ENCODE peak calls at places on chromosomes 13 and 19, in eight cellular contexts. Q is esophagus muscularis mucosa; P is A549; V is CD4-positive, alpha-beta T cell; Y is breast epithelium; L is BE2C; X is endothelial cell; N is mucosa of descending colon. M is an unnamed sample.

GRCh38 chr19:3408996-3409345 is 42.6 kb downstream of the NFIC start:
- DNase-seq in Q (no peak), P (no peak), V (no peak), Y (no peak), L (no peak), X (no peak), N (no peak), M (no peak)

GRCh38 chr13:50576156-50576555 is 267.3 kb downstream of the DLEU7 start:
- DNase-seq in Q (peak), P (no peak), V (no peak), Y (no peak), L (no peak), X (no peak), N (peak), M (no peak)

GRCh38 chr19:436413-436950 is 24.4 kb downstream of the SHC2 start:
- DNase-seq in Q (no peak), P (no peak), V (no peak), Y (no peak), L (no peak), X (no peak), N (no peak), M (no peak)

GRCh38 chr13:33057019-33057785 is 41.0 kb downstream of the KL start:
- DNase-seq in Q (no peak), P (peak), V (no peak), Y (no peak), L (peak), X (peak), N (no peak), M (no peak)

GRCh38 chr19:21158523-21159135 is 16.8 kb downstream of the ZNF431 start:
- DNase-seq in Q (no peak), P (no peak), V (no peak), Y (no peak), L (no peak), X (no peak), N (no peak), M (peak)

GRCh38 chr13:85828094-85828684 is 29.0 kb upstream of the SLITRK6 start:
- DNase-seq in Q (no peak), P (peak), V (no peak), Y (no peak), L (no peak), X (no peak), N (no peak), M (no peak)

GRCh38 chr13:35164324-35164932 is 222.4 kb downstream of the NBEA start:
- DNase-seq in Q (no peak), P (peak), V (no peak), Y (no peak), L (no peak), X (no peak), N (no peak), M (no peak)

GRCh38 chr19:44608391-44608821 is 5.0 kb upstream of the IGSF23 start:
- DNase-seq in Q (no peak), P (no peak), V (no peak), Y (no peak), L (no peak), X (no peak), N (no peak), M (peak)

GRCh38 chr13:88627071-88627470 is 955.9 kb downstream of the SLITRK5 start:
- DNase-seq in Q (no peak), P (no peak), V (no peak), Y (no peak), L (no peak), X (no peak), N (no peak), M (no peak)

GRCh38 chr13:23645851-23646250 is 75.6 kb downstream of the TNFRSF19 start:
- DNase-seq in Q (no peak), P (no peak), V (no peak), Y (no peak), L (no peak), X (no peak), N (no peak), M (no peak)

GRCh38 chr19:48603850-48604249 is 2.7 kb upstream of the SPACA4 start:
- DNase-seq in Q (no peak), P (no peak), V (no peak), Y (no peak), L (no peak), X (no peak), N (no peak), M (no peak)

GRCh38 chr13:33518442-33518841 is 232.9 kb upstream of the STARD13 start:
- DNase-seq in Q (no peak), P (no peak), V (no peak), Y (no peak), L (no peak), X (no peak), N (no peak), M (no peak)

GRCh38 chr13:40927929-40928328 is 91.2 kb downstream of the ELF1 start:
- DNase-seq in Q (no peak), P (no peak), V (no peak), Y (no peak), L (no peak), X (no peak), N (no peak), M (no peak)

GRCh38 chr13:83796364-83796763 is 85.9 kb downstream of the SLITRK1 start:
- DNase-seq in Q (no peak), P (no peak), V (no peak), Y (no peak), L (peak), X (no peak), N (no peak), M (no peak)

GRCh38 chr19:16118489-16119033 is 6.9 kb downstream of the RAB8A start:
- DNase-seq in Q (no peak), P (no peak), V (no peak), Y (no peak), L (no peak), X (no peak), N (peak), M (no peak)

GRCh38 chr13:30755678-30756077 is 20.3 kb downstream of the ALOX5AP start:
- DNase-seq in Q (no peak), P (no peak), V (no peak), Y (no peak), L (no peak), X (no peak), N (no peak), M (no peak)

GRCh38 chr13:59877933-59878332 is 285.8 kb downstream of the DIAPH3 start:
- DNase-seq in Q (no peak), P (no peak), V (no peak), Y (no peak), L (no peak), X (no peak), N (no peak), M (peak)

GRCh38 chr13:49935171-49936084 is 712 bp downstream of the SPRYD7 start:
- DNase-seq in Q (no peak), P (peak), V (peak), Y (no peak), L (peak), X (peak), N (no peak), M (no peak)

GRCh38 chr19:538641-539428 is 5.0 kb upstream of the GZMM start:
- DNase-seq in Q (no peak), P (no peak), V (no peak), Y (no peak), L (no peak), X (no peak), N (no peak), M (no peak)

GRCh38 chr13:106143392-106143791 is 392.1 kb downstream of the EFNB2 start:
- DNase-seq in Q (no peak), P (no peak), V (no peak), Y (no peak), L (no peak), X (no peak), N (no peak), M (peak)

GRCh38 chr13:25973085-25973484 is 78.7 kb downstream of the SHISA2 start:
- DNase-seq in Q (peak), P (no peak), V (no peak), Y (no peak), L (no peak), X (no peak), N (no peak), M (no peak)

GRCh38 chr19:2330632-2331284 is 2.3 kb downstream of the SPPL2B start:
- DNase-seq in Q (no peak), P (no peak), V (no peak), Y (no peak), L (no peak), X (no peak), N (peak), M (no peak)

GRCh38 chr13:99464441-99464949 is 36.8 kb upstream of the TM9SF2 start:
- DNase-seq in Q (no peak), P (no peak), V (no peak), Y (no peak), L (no peak), X (no peak), N (no peak), M (no peak)

GRCh38 chr19:2215281-2215751 is 20.8 kb downstream of the PLEKHJ1 start:
- DNase-seq in Q (no peak), P (no peak), V (peak), Y (no peak), L (no peak), X (no peak), N (no peak), M (no peak)

GRCh38 chr19:41225238-41226052 is 6.4 kb downstream of the AXL start:
- DNase-seq in Q (peak), P (peak), V (peak), Y (peak), L (no peak), X (no peak), N (peak), M (peak)

GRCh38 chr13:39148513-39148961 is 110.3 kb downstream of the NHLRC3 start:
- DNase-seq in Q (no peak), P (no peak), V (no peak), Y (no peak), L (no peak), X (no peak), N (no peak), M (peak)

GRCh38 chr13:80612804-80613203 is 271.9 kb upstream of the SPRY2 start:
- DNase-seq in Q (no peak), P (no peak), V (no peak), Y (no peak), L (no peak), X (no peak), N (no peak), M (no peak)

GRCh38 chr19:13613447-13613846 is 107.2 kb upstream of the CACNA1A start:
- DNase-seq in Q (no peak), P (no peak), V (no peak), Y (no peak), L (no peak), X (no peak), N (no peak), M (no peak)

GRCh38 chr19:1875646-1876493 is 9.4 kb downstream of the ABHD17A start:
- DNase-seq in Q (peak), P (no peak), V (peak), Y (peak), L (peak), X (peak), N (peak), M (no peak)

GRCh38 chr19:23686622-23687423 is at the start of gene ZNF675:
- DNase-seq in Q (peak), P (peak), V (peak), Y (peak), L (peak), X (peak), N (peak), M (peak)
- TF ChIP-seq CTCF in Q (no peak), P (no peak), V (no peak), Y (no peak), L (no peak), X (no peak), N (no peak), M (peak)

DNA sequence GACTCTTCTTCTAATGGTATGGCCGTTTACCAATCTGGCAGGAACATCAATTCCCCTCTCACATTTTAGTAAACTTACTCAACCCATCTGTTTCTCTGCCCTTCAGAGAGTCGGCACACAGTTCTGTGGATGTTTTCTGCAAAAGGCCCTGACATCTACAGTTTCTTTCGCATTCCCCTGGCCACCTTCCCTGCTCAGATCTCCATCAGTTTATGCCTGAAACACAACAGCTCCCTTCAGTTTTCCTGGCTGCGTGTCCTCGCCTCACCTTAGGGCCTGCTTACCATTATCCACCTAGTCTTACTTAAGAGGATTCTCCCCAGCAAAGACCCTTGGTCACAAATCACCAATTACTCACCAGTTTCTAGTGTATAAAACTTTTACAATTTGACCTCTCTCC is 25.2 kb downstream of the COL4A1 start:
- DNase-seq in Q (no peak), P (no peak), V (no peak), Y (no peak), L (no peak), X (no peak), N (no peak), M (no peak)
- TF ChIP-seq CTCF in Q (no peak), P (no peak), V (no peak), Y (no peak), L (no peak), X (no peak), N (no peak), M (no peak)

GRCh38 chr19:6802336-6803035 is 30.0 kb downstream of the VAV1 start:
- DNase-seq in Q (peak), P (peak), V (peak), Y (peak), L (no peak), X (no peak), N (peak), M (no peak)
- TF ChIP-seq CTCF in Q (no peak), P (no peak), V (no peak), Y (no peak), L (no peak), X (no peak), N (no peak), M (no peak)

DNA sequence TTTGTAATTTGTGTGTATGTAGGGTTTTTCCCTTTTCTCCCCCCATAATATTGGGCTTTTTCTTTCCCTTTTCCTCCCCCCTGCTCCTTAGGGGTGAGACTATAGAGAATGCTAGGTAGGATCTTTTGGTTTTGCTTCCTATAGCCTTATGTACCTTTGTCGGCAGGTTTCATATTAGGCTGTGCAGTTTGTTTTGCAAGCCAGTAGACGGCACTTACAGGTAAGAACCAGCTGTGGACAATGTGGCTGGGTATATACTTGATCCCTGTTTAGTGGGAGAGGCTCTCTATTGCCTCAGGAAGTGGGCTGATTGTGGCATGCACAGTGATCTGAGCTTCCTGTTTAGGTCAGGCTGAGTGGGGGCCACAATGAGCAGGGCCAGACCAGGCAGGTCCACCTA is 359.2 kb upstream of the OBI1 start:
- DNase-seq in Q (no peak), P (no peak), V (no peak), Y (no peak), L (no peak), X (no peak), N (no peak), M (no peak)
- TF ChIP-seq CTCF in Q (no peak), P (no peak), V (no peak), Y (no peak), L (peak), X (no peak), N (no peak), M (no peak)

GRCh38 chr19:17997969-17998826 is 9.8 kb upstream of the ARRDC2 start:
- DNase-seq in Q (no peak), P (peak), V (no peak), Y (no peak), L (peak), X (peak), N (no peak), M (no peak)
- TF ChIP-seq CTCF in Q (no peak), P (peak), V (peak), Y (no peak), L (no peak), X (peak), N (no peak), M (peak)

DNA sequence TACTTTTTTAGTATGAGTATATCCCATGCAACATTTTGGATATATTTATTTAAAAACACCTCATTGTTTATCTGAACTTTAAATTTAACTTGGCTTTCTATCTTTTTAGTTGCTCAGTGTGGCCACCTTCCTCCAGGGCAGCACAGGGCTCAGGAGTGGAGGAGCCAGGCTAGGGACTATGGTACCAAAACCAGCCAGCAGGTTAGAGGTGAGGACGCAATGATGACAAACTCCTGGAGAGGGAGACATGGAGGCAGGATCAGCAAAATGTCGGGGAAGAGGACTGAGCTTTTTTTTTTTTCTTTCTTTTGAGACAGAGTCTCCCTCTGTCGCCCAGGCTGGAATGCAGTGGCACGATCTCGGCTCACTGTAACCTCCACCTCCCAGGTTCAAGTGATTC is 29.6 kb upstream of the CALM3 start:
- DNase-seq in Q (peak), P (peak), V (no peak), Y (no peak), L (peak), X (peak), N (no peak), M (no peak)
- TF ChIP-seq CTCF in Q (no peak), P (peak), V (no peak), Y (no peak), L (peak), X (no peak), N (no peak), M (peak)

GRCh38 chr19:7930765-7931164 is 4.8 kb upstream of the CTXN1 start:
- DNase-seq in Q (no peak), P (no peak), V (no peak), Y (no peak), L (no peak), X (no peak), N (no peak), M (no peak)
- TF ChIP-seq CTCF in Q (no peak), P (no peak), V (no peak), Y (no peak), L (no peak), X (no peak), N (no peak), M (no peak)

GRCh38 chr13:93004919-93005318 is 221.7 kb upstream of the GPC6 start:
- DNase-seq in Q (no peak), P (no peak), V (no peak), Y (no peak), L (peak), X (no peak), N (no peak), M (no peak)
- TF ChIP-seq CTCF in Q (no peak), P (no peak), V (no peak), Y (no peak), L (peak), X (no peak), N (no peak), M (peak)

DNA sequence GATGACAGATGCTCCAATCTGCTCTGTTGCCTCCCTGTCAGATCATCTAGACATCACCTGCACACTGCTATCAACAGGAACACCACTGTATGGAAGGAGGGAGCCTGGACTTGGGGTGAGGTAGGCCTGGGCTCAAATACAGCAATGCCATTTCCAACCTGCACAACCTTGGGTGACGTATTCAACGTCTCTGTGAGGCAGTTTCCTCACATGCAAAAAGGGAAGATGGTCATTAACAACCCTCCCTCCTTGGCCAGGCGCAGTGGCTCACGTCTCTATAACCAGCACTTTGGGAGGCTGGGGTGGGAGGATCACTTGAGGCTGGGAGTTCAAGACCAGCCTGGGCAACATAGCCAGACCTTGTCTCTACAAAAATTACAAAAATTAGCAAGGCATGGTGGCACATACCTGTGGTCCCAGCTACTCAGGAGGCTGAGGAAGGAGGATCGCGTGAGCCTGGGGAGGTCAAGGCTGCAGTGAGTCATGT is 13.1 kb downstream of the XRCC1 start:
- DNase-seq in Q (no peak), P (no peak), V (no peak), Y (no peak), L (no peak), X (no peak), N (no peak), M (no peak)
- TF ChIP-seq CTCF in Q (no peak), P (no peak), V (no peak), Y (no peak), L (no peak), X (no peak), N (no peak), M (no peak)